ENCODE peak calls at places on chromosomes 2 and 18, in five cellular contexts. M is IMR-90, B is GM12878, H is A549, X is SK-N-SH. A is an unnamed sample.

GRCh38 chr2:54579682-54580349 is 123.7 kb downstream of the SPTBN1 start:
- DNase-seq in M (no peak), B (peak; percentile 89), H (peak; percentile 46), X (no peak), A (no peak)

GRCh38 chr18:45386256-45386655 is 229.0 kb upstream of the SLC14A2 start:
- DNase-seq in M (peak; percentile 8), B (no peak), H (no peak), X (peak; percentile 39), A (peak; percentile 7)

GRCh38 chr18:9017900-9018217 is 84.6 kb upstream of the NDUFV2 start:
- DNase-seq in M (peak; percentile 81), B (no peak), H (no peak), X (no peak), A (no peak)

GRCh38 chr18:34159691-34160185 is 65.0 kb downstream of the NOL4 start:
- DNase-seq in M (no peak), B (no peak), H (no peak), X (peak; percentile 57), A (no peak)

GRCh38 chr2:176114120-176114929 is 2.3 kb upstream of the HOXD10 start:
- DNase-seq in M (no peak), B (no peak), H (no peak), X (no peak), A (no peak)

GRCh38 chr2:112985090-112985489 is 7.3 kb downstream of the IL36G start:
- DNase-seq in M (no peak), B (no peak), H (no peak), X (no peak), A (no peak)

GRCh38 chr2:36376992-36377738 is 21.6 kb downstream of the CRIM1 start:
- DNase-seq in M (no peak), B (no peak), H (peak; percentile 79), X (no peak), A (no peak)

GRCh38 chr2:195651041-195651440 is 6.0 kb upstream of the SLC39A10 start:
- DNase-seq in M (no peak), B (no peak), H (no peak), X (no peak), A (no peak)

GRCh38 chr18:59837586-59837985 is 62.2 kb upstream of the PMAIP1 start:
- DNase-seq in M (peak; percentile 67), B (peak; percentile 82), H (peak; percentile 56), X (peak; percentile 64), A (peak; percentile 50)

GRCh38 chr18:62807406-62807805 is 92.1 kb downstream of the PHLPP1 start:
- DNase-seq in M (no peak), B (no peak), H (no peak), X (no peak), A (no peak)

GRCh38 chr2:237618449-237618848 is 8.9 kb upstream of the LRRFIP1 start:
- DNase-seq in M (peak; percentile 87), B (no peak), H (no peak), X (no peak), A (no peak)

GRCh38 chr2:220466251-220466691 is 838.8 kb downstream of the SLC4A3 start:
- DNase-seq in M (peak; percentile 7), B (no peak), H (no peak), X (no peak), A (no peak)

GRCh38 chr2:7118606-7119503 is 201.6 kb downstream of the RNF144A start:
- DNase-seq in M (peak; percentile 13), B (no peak), H (peak; percentile 36), X (peak; percentile 73), A (no peak)

GRCh38 chr2:170716851-170717598 is 1.9 kb downstream of the SP5 start:
- DNase-seq in M (peak; percentile 5), B (no peak), H (peak; percentile 66), X (peak; percentile 90), A (no peak)

GRCh38 chr2:203893823-203894222 is 26.3 kb downstream of the CTLA4 start:
- DNase-seq in M (no peak), B (no peak), H (no peak), X (no peak), A (no peak)

GRCh38 chr2:3222636-3223035 is 155.0 kb downstream of the EIPR1 start:
- DNase-seq in M (no peak), B (peak; percentile 31), H (no peak), X (no peak), A (no peak)

GRCh38 chr2:227808936-227809335 is 4.7 kb upstream of the CCL20 start:
- DNase-seq in M (no peak), B (no peak), H (no peak), X (no peak), A (no peak)

GRCh38 chr2:103809946-103810345 is 1044.0 kb upstream of the POU3F3 start:
- DNase-seq in M (no peak), B (no peak), H (no peak), X (no peak), A (no peak)

GRCh38 chr2:84741182-84741822 is 139.6 kb downstream of the TRABD2A start:
- DNase-seq in M (peak; percentile 43), B (no peak), H (peak; percentile 6), X (peak; percentile 9), A (peak; percentile 24)

GRCh38 chr2:144938308-144938709 is 418.4 kb upstream of the ZEB2 start:
- DNase-seq in M (peak; percentile 80), B (no peak), H (no peak), X (peak; percentile 6), A (peak; percentile 58)

GRCh38 chr2:95016616-95017307 is 8.7 kb upstream of the MAL start:
- DNase-seq in M (no peak), B (no peak), H (no peak), X (no peak), A (no peak)

GRCh38 chr2:61460168-61460567 is 10.7 kb downstream of the USP34 start:
- DNase-seq in M (peak; percentile 89), B (no peak), H (no peak), X (no peak), A (no peak)

GRCh38 chr2:191977754-191978153 is 130.9 kb upstream of the CAVIN2 start:
- DNase-seq in M (no peak), B (no peak), H (no peak), X (no peak), A (no peak)

GRCh38 chr2:237967463-237967871 is 653 bp downstream of the UBE2F start:
- DNase-seq in M (no peak), B (no peak), H (peak; percentile 25), X (peak; percentile 72), A (peak; percentile 29)

GRCh38 chr2:112880081-112880531 is 30.9 kb upstream of the IL37 start:
- DNase-seq in M (peak; percentile 82), B (no peak), H (no peak), X (no peak), A (no peak)

GRCh38 chr2:207540431-207540830 is 10.7 kb downstream of the CREB1 start:
- DNase-seq in M (no peak), B (no peak), H (no peak), X (no peak), A (no peak)

GRCh38 chr2:176383100-176383499 is 113.9 kb downstream of the MTX2 start:
- DNase-seq in M (no peak), B (no peak), H (no peak), X (peak; percentile 20), A (no peak)

GRCh38 chr2:11753886-11754704 is 7.7 kb downstream of the LPIN1 start:
- DNase-seq in M (peak; percentile 61), B (peak; percentile 48), H (peak; percentile 31), X (peak; percentile 77), A (no peak)

GRCh38 chr18:23337599-23338444 is 115.3 kb upstream of the RIOK3 start:
- DNase-seq in M (peak; percentile 79), B (no peak), H (no peak), X (peak; percentile 58), A (no peak)

GRCh38 chr2:160666019-160666676 is 172.5 kb upstream of the RBMS1 start:
- DNase-seq in M (peak; percentile 99), B (peak; percentile 17), H (peak; percentile 54), X (peak; percentile 33), A (no peak)

GRCh38 chr2:173076557-173077345 is 1.1 kb downstream of the MAP3K20 start:
- DNase-seq in M (peak; percentile 48), B (peak; percentile 20), H (no peak), X (peak; percentile 72), A (peak; percentile 62)

GRCh38 chr18:75005622-75006021 is 203.3 kb downstream of the PTGR3 start:
- DNase-seq in M (peak; percentile 80), B (no peak), H (no peak), X (no peak), A (no peak)

GRCh38 chr2:205769494-205769848 is 87.2 kb downstream of the NRP2 start:
- DNase-seq in M (peak; percentile 94), B (no peak), H (no peak), X (no peak), A (no peak)

GRCh38 chr18:9575558-9575957 is 38.8 kb downstream of the PPP4R1 start:
- DNase-seq in M (peak; percentile 98), B (no peak), H (peak; percentile 44), X (peak; percentile 42), A (peak; percentile 70)

GRCh38 chr2:148614024-148614331 is 30.6 kb upstream of the EPC2 start:
- DNase-seq in M (no peak), B (no peak), H (no peak), X (no peak), A (no peak)

GRCh38 chr2:38601463-38602135 is 1.1 kb downstream of the HNRNPLL start:
- DNase-seq in M (peak; percentile 39), B (no peak), H (no peak), X (peak; percentile 32), A (no peak)

GRCh38 chr2:223076573-223076972 is 24.6 kb downstream of the KCNE4 start:
- DNase-seq in M (peak; percentile 47), B (no peak), H (no peak), X (no peak), A (no peak)
- TF ChIP-seq SMC3 in M (no peak), B (no peak), H (no peak), X (no peak), A (no peak)

GRCh38 chr2:123916512-123916911 is 108.6 kb upstream of the CNTNAP5 start:
- DNase-seq in M (no peak), B (no peak), H (no peak), X (peak; percentile 48), A (no peak)
- TF ChIP-seq SMC3 in M (no peak), B (no peak), H (no peak), X (no peak), A (no peak)

GRCh38 chr2:225233234-225233633 is 166.3 kb upstream of the NYAP2 start:
- DNase-seq in M (peak; percentile 28), B (no peak), H (no peak), X (no peak), A (peak; percentile 8)
- TF ChIP-seq SMC3 in M (no peak), B (no peak), H (no peak), X (no peak), A (no peak)

GRCh38 chr2:197972017-197972416 is 167.6 kb downstream of the PLCL1 start:
- DNase-seq in M (peak; percentile 72), B (no peak), H (no peak), X (no peak), A (no peak)
- TF ChIP-seq SMC3 in M (no peak), B (no peak), H (no peak), X (no peak), A (no peak)

GRCh38 chr2:33372940-33373553 is 103.4 kb upstream of the RASGRP3 start:
- DNase-seq in M (peak; percentile 28), B (peak; percentile 19), H (peak; percentile 61), X (peak; percentile 49), A (peak; percentile 57)
- TF ChIP-seq SMC3 in M (no peak), B (peak; percentile 65), H (peak; percentile 91), X (peak; percentile 46), A (peak; percentile 13)

DNA sequence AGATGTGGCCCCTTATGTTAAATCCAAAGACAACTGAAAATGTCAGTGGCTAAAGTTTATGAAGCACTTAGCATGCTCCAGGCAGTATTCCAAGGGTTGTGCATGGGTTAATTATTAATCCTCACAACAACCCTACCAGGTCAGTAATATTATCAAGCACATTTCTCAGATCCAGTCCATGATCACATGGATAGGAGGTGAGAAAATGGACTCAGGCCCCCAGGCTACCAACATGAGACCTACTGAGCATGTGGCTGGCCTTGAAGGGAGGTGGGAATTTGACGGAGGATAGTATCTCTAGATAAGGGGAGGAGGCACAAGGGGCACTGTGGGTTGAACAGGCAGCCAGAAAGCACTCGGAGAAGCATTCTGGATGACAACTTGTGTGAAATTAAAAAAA is 412.0 kb downstream of the MEIS1 start:
- DNase-seq in M (no peak), B (no peak), H (no peak), X (no peak), A (no peak)
- TF ChIP-seq SMC3 in M (no peak), B (no peak), H (no peak), X (no peak), A (no peak)

A was measured in K562.